ENCODE peak calls at places on chromosomes 1 and 21, in ten cellular contexts. A, U, K, G, P, C, X, I, N and M are unnamed samples.

GRCh38 chr21:29914326-29914725 is 25.5 kb downstream of the GRIK1 start:
- DNase-seq in A (no peak), U (no peak), K (no peak), G (no peak), P (no peak), C (no peak), X (no peak), I (no peak), N (no peak), M (no peak)

GRCh38 chr1:81407463-81407862 is 393.3 kb upstream of the ADGRL2 start:
- DNase-seq in A (no peak), U (no peak), K (no peak), G (no peak), P (no peak), C (no peak), X (no peak), I (no peak), N (no peak), M (no peak)

GRCh38 chr1:111729271-111729921 is 9.8 kb downstream of the INKA2 start:
- DNase-seq in A (no peak), U (no peak), K (peak; percentile 53), G (no peak), P (no peak), C (no peak), X (peak; percentile 84), I (no peak), N (no peak), M (no peak)

GRCh38 chr21:26798856-26799751 is 46.1 kb downstream of the ADAMTS1 start:
- DNase-seq in A (no peak), U (no peak), K (no peak), G (no peak), P (no peak), C (no peak), X (no peak), I (no peak), N (no peak), M (no peak)

GRCh38 chr1:22830131-22830566 is 119.5 kb downstream of the EPHB2 start:
- DNase-seq in A (no peak), U (no peak), K (no peak), G (no peak), P (no peak), C (no peak), X (no peak), I (no peak), N (no peak), M (no peak)

GRCh38 chr1:160607051-160608032 is 28.0 kb upstream of the CD84 start:
- DNase-seq in A (peak; percentile 65), U (peak; percentile 83), K (peak; percentile 60), G (no peak), P (peak; percentile 68), C (peak; percentile 59), X (no peak), I (no peak), N (peak; percentile 66), M (peak; percentile 70)

GRCh38 chr1:167219646-167220536 is 795 bp upstream of the POU2F1 start:
- DNase-seq in A (peak; percentile 92), U (peak; percentile 78), K (peak; percentile 87), G (peak; percentile 84), P (peak; percentile 80), C (peak; percentile 89), X (peak; percentile 93), I (peak; percentile 85), N (peak; percentile 93), M (peak; percentile 92)

GRCh38 chr1:54361342-54361741 is 44.9 kb downstream of the SSBP3 start:
- DNase-seq in A (no peak), U (no peak), K (no peak), G (no peak), P (no peak), C (no peak), X (no peak), I (no peak), N (no peak), M (peak; percentile 46)

GRCh38 chr21:38811257-38811656 is 5.5 kb downstream of the ETS2 start:
- DNase-seq in A (no peak), U (peak; percentile 35), K (no peak), G (no peak), P (no peak), C (no peak), X (no peak), I (no peak), N (no peak), M (no peak)

GRCh38 chr1:1397839-1398523 is 1.2 kb downstream of the CCNL2 start:
- DNase-seq in A (peak; percentile 45), U (no peak), K (no peak), G (no peak), P (no peak), C (peak; percentile 62), X (no peak), I (no peak), N (no peak), M (no peak)

GRCh38 chr1:234607091-234608025 is 2.6 kb downstream of the IRF2BP2 start:
- DNase-seq in A (peak; percentile 48), U (peak; percentile 70), K (peak; percentile 38), G (peak; percentile 80), P (no peak), C (peak; percentile 57), X (no peak), I (peak; percentile 56), N (peak; percentile 56), M (no peak)

GRCh38 chr1:219518906-219519248 is 94.0 kb downstream of the ZC3H11B start:
- DNase-seq in A (no peak), U (no peak), K (no peak), G (no peak), P (no peak), C (no peak), X (no peak), I (no peak), N (no peak), M (no peak)
- H3K4me1 ChIP-seq in A (no peaks in the 10 kb centered on the region), U (peaks cover 15% of the 10 kb centered on the region), K (no peaks in the 10 kb centered on the region), G (peaks cover 7% of the 10 kb centered on the region), P (no peaks in the 10 kb centered on the region), C (no peaks in the 10 kb centered on the region), X (no peaks in the 10 kb centered on the region), I (no peaks in the 10 kb centered on the region), N (no peaks in the 10 kb centered on the region), M (no peaks in the 10 kb centered on the region)

DNA sequence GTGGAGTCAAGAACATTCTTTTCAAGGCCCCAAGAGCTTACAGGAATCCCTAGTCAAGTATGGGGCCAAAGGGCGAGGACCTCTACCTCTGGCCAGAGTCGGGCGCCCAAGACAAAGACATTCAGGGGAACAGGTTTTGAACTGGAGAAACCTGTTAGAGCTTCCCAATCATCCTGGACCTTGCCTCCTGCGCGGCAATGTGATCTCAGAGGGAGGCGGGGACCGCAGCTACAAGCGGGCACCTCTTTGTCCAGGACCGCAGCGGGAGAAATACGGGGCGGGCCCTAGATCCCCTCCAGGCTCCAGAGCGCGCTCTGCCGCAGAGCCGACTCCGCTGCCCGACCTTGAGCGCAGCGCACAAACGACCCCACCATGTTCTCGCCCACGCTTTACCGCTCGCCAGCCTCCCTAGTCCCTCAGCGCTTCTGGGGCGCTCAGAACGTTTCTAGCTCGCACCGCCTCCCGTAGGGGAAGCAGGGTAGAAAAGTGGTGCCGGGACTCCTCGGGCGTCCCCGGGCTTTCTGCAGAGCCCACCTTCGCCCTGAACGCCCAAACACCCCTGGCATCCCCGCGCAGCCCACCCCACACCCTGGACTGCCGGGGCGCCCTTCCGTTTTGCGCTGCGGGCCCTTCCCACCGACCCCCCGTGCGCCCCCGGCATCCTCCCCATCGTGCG is 28.1 kb downstream of the RABIF start:
- DNase-seq in A (peak; percentile 84), U (peak; percentile 57), K (peak; percentile 77), G (peak; percentile 77), P (peak; percentile 38), C (peak; percentile 50), X (no peak), I (peak; percentile 62), N (peak; percentile 84), M (peak; percentile 71)
- TF ChIP-seq POLR2A in A (no peak), U (no peak), K (no peak), G (no peak), P (no peak), C (no peak), X (no peak), I (no peak), N (peak; percentile 13), M (no peak)

DNA sequence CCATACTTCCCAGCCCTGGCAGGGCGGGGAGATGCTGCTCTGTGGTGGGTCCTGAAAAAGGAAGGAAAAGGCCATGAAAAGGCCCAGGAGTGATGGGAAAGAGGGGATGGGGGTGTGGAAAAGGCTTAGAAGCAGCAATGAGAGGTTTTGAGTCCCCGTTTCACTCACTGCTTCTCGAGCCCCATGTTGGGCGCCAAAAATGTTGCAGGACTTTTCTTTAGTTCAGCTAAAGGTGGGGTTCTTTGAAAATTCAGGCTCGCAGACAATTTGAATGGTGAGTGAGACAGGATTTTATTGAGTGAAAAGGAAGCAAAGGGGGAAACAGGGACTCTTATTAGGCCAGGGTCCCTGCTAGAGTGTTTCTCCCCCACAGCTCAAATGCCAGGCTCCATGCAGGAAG is 93.1 kb downstream of the MRPS6 start:
- DNase-seq in A (no peak), U (peak; percentile 4), K (no peak), G (peak; percentile 29), P (no peak), C (no peak), X (no peak), I (no peak), N (no peak), M (no peak)
- H3K9me3 ChIP-seq in A (peaks cover 54% of the 10 kb centered on the region), U (peaks cover 21% of the 10 kb centered on the region), K (peaks cover 91% of the 10 kb centered on the region), G (peaks cover 46% of the 10 kb centered on the region), P (peaks cover 28% of the 10 kb centered on the region), C (peaks cover 44% of the 10 kb centered on the region), X (peaks cover 68% of the 10 kb centered on the region), I (peaks cover 10% of the 10 kb centered on the region), N (no peaks in the 10 kb centered on the region), M (no peaks in the 10 kb centered on the region)

GRCh38 chr1:172335377-172335776 is 85.1 kb upstream of the C1orf105 start:
- DNase-seq in A (no peak), U (no peak), K (no peak), G (no peak), P (no peak), C (no peak), X (no peak), I (no peak), N (no peak), M (no peak)

GRCh38 chr1:172341697-172342096 is 78.8 kb upstream of the C1orf105 start:
- DNase-seq in A (no peak), U (no peak), K (no peak), G (no peak), P (no peak), C (no peak), X (no peak), I (no peak), N (no peak), M (no peak)

GRCh38 chr1:172340520-172340919 is 80.0 kb upstream of the C1orf105 start:
- DNase-seq in A (no peak), U (no peak), K (no peak), G (no peak), P (no peak), C (no peak), X (no peak), I (no peak), N (no peak), M (no peak)

GRCh38 chr1:172339840-172340239 is 80.6 kb upstream of the C1orf105 start:
- DNase-seq in A (no peak), U (no peak), K (no peak), G (no peak), P (no peak), C (no peak), X (no peak), I (no peak), N (no peak), M (no peak)

DNA sequence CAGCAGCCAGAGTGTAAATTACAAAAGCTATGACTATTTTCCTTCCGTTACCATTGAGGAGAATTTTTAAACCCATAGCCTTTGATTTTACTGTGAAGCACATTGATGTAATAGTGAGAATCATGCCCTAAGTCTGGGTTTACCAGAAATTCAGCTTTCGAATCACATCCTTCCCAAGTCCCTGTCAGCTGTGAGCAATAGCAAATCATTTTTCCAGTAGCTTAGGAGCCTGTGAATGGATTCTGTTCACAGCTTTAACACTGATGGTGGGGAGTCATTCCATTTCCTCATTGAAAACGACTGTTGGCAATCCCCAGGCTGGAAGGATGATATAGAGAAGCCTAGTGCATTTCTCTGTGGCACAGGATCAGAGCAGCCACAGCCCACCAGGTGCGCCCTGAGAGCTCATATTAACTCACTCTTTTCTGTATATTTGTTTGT is 82.2 kb upstream of the C1orf105 start:
- DNase-seq in A (no peak), U (no peak), K (no peak), G (no peak), P (no peak), C (no peak), X (no peak), I (no peak), N (no peak), M (no peak)
- H3K4me1 ChIP-seq in A (peaks cover 4% of the 10 kb centered on the region), U (peaks cover 6% of the 10 kb centered on the region), K (peaks cover 10% of the 10 kb centered on the region), G (peaks cover 5% of the 10 kb centered on the region), P (peaks cover 8% of the 10 kb centered on the region), C (peaks cover 1% of the 10 kb centered on the region), X (no peaks in the 10 kb centered on the region), I (no peaks in the 10 kb centered on the region), N (no peaks in the 10 kb centered on the region), M (peaks cover 3% of the 10 kb centered on the region)